ENCODE peak calls at places on chromosomes 5 and 9, in ten cellular contexts. R is H1, Y is tibial nerve, Q is ovary, D is sigmoid colon, P is K562, W is A549, E is transverse colon, H is upper lobe of left lung, U is stomach. M is an unnamed sample.

GRCh38 chr9:131654857-131655577 is 84.9 kb downstream of the RAPGEF1 start:
- DNase-seq in Y (no peak), U (peak; percentile 67), W (no peak), D (no peak), P (no peak), Q (no peak), H (no peak), R (no peak), E (peak; percentile 72), M (no peak)

GRCh38 chr9:27671591-27671990 is 98.3 kb upstream of the C9orf72 start:
- DNase-seq in H (no peak), D (no peak), W (no peak), P (no peak), Q (no peak), E (no peak), Y (no peak), U (no peak), R (no peak), M (no peak)

GRCh38 chr9:36925033-36925432 is 109.0 kb downstream of the PAX5 start:
- DNase-seq in D (peak; percentile 6), E (no peak), Q (no peak), H (no peak), U (no peak), P (no peak), W (peak; percentile 19), R (no peak), Y (no peak), M (no peak)

GRCh38 chr9:35690447-35691324 is 961 bp upstream of the TPM2 start:
- DNase-seq in R (no peak), Q (peak; percentile 82), U (peak; percentile 70), W (peak; percentile 68), Y (peak; percentile 66), D (peak; percentile 97), E (peak; percentile 79), P (peak; percentile 78), H (peak; percentile 94), M (peak; percentile 96)

GRCh38 chr5:171743786-171744076 is 41.9 kb upstream of the SMIM23 start:
- DNase-seq in W (no peak), Q (no peak), P (no peak), R (no peak), D (no peak), E (no peak), U (no peak), H (no peak), Y (no peak), M (no peak)

GRCh38 chr9:4986291-4986690 is 1.2 kb downstream of the JAK2 start:
- DNase-seq in U (no peak), H (no peak), Y (no peak), W (no peak), P (no peak), E (no peak), D (no peak), R (no peak), Q (no peak), M (no peak)

GRCh38 chr9:93525476-93525875 is 50.9 kb upstream of the PHF2 start:
- DNase-seq in R (no peak), Q (no peak), P (no peak), Y (no peak), U (no peak), W (no peak), H (no peak), E (no peak), D (no peak), M (no peak)

GRCh38 chr9:124284237-124284831 is 26.6 kb downstream of the NEK6 start:
- DNase-seq in R (no peak), Y (no peak), H (no peak), P (no peak), U (no peak), E (no peak), D (no peak), W (peak; percentile 64), Q (no peak), M (no peak)

GRCh38 chr9:135343733-135344522 is 135.7 kb upstream of the PPP1R26 start:
- DNase-seq in R (peak; percentile 39), W (peak; percentile 34), U (peak; percentile 68), E (peak; percentile 52), Q (peak; percentile 52), Y (peak; percentile 16), D (peak; percentile 70), H (peak; percentile 91), P (peak; percentile 89), M (no peak)

GRCh38 chr9:3508531-3509374 is 17.0 kb downstream of the RFX3 start:
- DNase-seq in U (no peak), W (peak; percentile 59), Y (no peak), D (no peak), E (no peak), R (no peak), Q (no peak), H (no peak), P (no peak), M (no peak)

GRCh38 chr9:81305561-81306182 is 383.7 kb downstream of the TLE1 start:
- DNase-seq in Q (no peak), W (no peak), H (no peak), Y (no peak), P (no peak), E (no peak), U (no peak), D (no peak), R (no peak), M (no peak)

GRCh38 chr5:170571331-170571731 is 67.5 kb downstream of the KCNIP1 start:
- DNase-seq in R (no peak), U (no peak), W (peak; percentile 73), E (no peak), Q (no peak), H (no peak), P (no peak), D (no peak), Y (no peak), M (no peak)

GRCh38 chr9:113210815-113211214 is 10.3 kb downstream of the FKBP15 start:
- DNase-seq in P (no peak), H (no peak), U (no peak), Q (no peak), R (no peak), E (no peak), D (no peak), W (no peak), Y (no peak), M (no peak)

GRCh38 chr9:134889386-134890214 is 9.0 kb downstream of the FCN2 start:
- DNase-seq in Q (no peak), R (no peak), H (no peak), P (no peak), Y (no peak), U (no peak), D (no peak), E (no peak), W (no peak), M (peak; percentile 74)

GRCh38 chr9:127945338-127945737 is 7.7 kb upstream of the DPM2 start:
- DNase-seq in E (no peak), D (no peak), Q (no peak), Y (no peak), U (no peak), R (no peak), W (no peak), H (peak; percentile 80), P (no peak), M (no peak)

GRCh38 chr9:127944586-127945218 is 7.0 kb upstream of the DPM2 start:
- DNase-seq in H (peak; percentile 80), Q (no peak), P (no peak), D (no peak), U (no peak), W (no peak), Y (no peak), R (no peak), E (no peak), M (no peak)

GRCh38 chr9:127946728-127947127 is 9.1 kb upstream of the DPM2 start:
- DNase-seq in P (no peak), U (no peak), Q (no peak), E (no peak), Y (no peak), R (no peak), D (no peak), H (no peak), W (no peak), M (no peak)

GRCh38 chr9:127947841-127948710 is 10.4 kb upstream of the DPM2 start:
- DNase-seq in P (no peak), H (peak; percentile 64), Q (no peak), W (no peak), U (no peak), Y (no peak), R (no peak), D (no peak), E (no peak), M (no peak)

DNA sequence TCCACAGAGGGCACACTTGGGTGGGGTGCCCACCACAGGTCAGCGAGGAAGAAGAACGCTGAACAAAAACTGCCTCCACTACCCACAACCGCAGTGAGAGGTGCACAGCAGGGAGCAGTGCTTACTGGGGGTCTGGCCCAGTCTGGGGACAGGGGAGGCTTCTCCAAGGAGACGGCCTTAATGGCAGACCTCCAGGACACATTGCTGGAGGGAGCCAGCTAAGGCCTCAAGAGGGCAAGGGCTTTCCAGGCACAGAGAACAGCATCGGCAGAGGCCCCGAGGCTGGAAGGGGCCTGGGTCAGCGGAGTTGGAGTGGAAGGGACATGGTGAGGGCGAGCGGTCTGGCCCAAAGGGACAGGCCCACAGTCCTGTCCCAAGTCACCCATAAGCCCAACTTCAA is 8.3 kb upstream of the DPM2 start:
- DNase-seq in R (no peak), P (no peak), D (no peak), E (no peak), W (no peak), U (no peak), Q (no peak), Y (no peak), H (no peak), M (no peak)
- TF ChIP-seq EP300 in R (no peak), P (no peak), D (no peak), E (no peak), W (no peak), U (no peak), Q (no peak), Y (no peak), H (no peak), M (no peak)

DNA sequence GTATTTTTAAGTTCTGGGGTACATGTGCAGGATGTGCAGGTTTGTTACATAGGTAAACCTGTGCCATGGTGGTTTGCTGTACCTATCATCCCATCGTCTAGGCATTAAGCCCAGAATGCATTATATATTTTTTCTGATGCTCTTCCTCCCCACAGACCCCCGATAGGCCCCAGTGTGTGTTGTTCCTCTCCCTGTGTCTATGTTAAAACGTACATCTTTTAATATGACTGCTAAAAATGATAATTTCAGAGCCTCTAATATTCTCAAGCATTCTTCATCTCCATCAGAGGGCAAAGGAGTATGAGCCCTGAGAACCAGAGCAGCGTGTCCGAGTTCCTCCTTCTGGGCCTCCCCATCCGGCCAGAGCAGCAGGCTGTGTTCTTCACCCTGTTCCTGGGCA is at the start of gene OR1J2:
- DNase-seq in H (no peak), D (no peak), U (no peak), Q (no peak), P (no peak), Y (no peak), W (no peak), E (no peak), R (no peak), M (no peak)
- TF ChIP-seq POLR2A in H (no peak), D (no peak), U (no peak), Q (no peak), P (no peak), Y (no peak), W (no peak), E (no peak), R (no peak), M (no peak)

GRCh38 chr5:107413754-107414153 is 257.0 kb downstream of the EFNA5 start:
- DNase-seq in P (no peak), D (no peak), E (no peak), U (no peak), R (no peak), Y (no peak), H (no peak), W (no peak), Q (no peak), M (no peak)
- H3K4me1 ChIP-seq in P (no peaks in the 10 kb centered on the region), D (peaks cover 9% of the 10 kb centered on the region), E (no peaks in the 10 kb centered on the region), U (no peaks in the 10 kb centered on the region), R (no peaks in the 10 kb centered on the region), Y (no peaks in the 10 kb centered on the region), H (no peaks in the 10 kb centered on the region), W (peaks cover 35% of the 10 kb centered on the region), Q (no peaks in the 10 kb centered on the region), M (peaks cover 6% of the 10 kb centered on the region)

GRCh38 chr9:130128251-130128650 is 44.0 kb upstream of the NCS1 start:
- DNase-seq in H (no peak), D (no peak), E (peak; percentile 43), P (no peak), W (no peak), U (peak; percentile 30), R (no peak), Y (no peak), Q (no peak), M (no peak)
- TF ChIP-seq EP300 in H (no peak), D (no peak), E (no peak), P (no peak), W (no peak), U (no peak), R (no peak), Y (no peak), Q (no peak), M (no peak)

M was measured in esophagus muscularis mucosa.